ENCODE peak calls at places on chromosomes 12 and 14, in eight cellular contexts. V is RPMI7951; I is lower lobe of right lung; E is heart right ventricle; L is iPS-NIHi11; Q is activated CD4-positive, alpha-beta T cell treated with anti-CD3 and anti-CD28 coated beads, Interleukin-2, amount 50 U/mL, for 4 hours; B is CD4-positive, alpha-beta T cell; U is iris pigment epithelial cell. R is an unnamed sample.

GRCh38 chr14:65259000-65259399 is 153.5 kb upstream of the FUT8 start:
- DNase-seq in L (no peak), V (no peak), E (no peak), U (no peak), Q (no peak), B (no peak), I (no peak), R (no peak)

GRCh38 chr14:34699873-34700621 is 14.3 kb downstream of the CFL2 start:
- DNase-seq in E (no peak), U (peak), I (no peak), V (peak), Q (no peak), B (no peak), L (no peak), R (no peak)

GRCh38 chr12:104573-105081 is 38.1 kb downstream of the IQSEC3 start:
- DNase-seq in V (no peak), L (no peak), E (no peak), Q (no peak), B (no peak), I (no peak), U (no peak), R (no peak)

GRCh38 chr12:124512667-124513296 is 54.6 kb downstream of the NCOR2 start:
- DNase-seq in Q (no peak), I (peak), U (peak), B (no peak), L (peak), E (peak), V (peak), R (peak)

GRCh38 chr14:95133282-95133681 is 24.0 kb downstream of the DICER1 start:
- DNase-seq in U (peak), Q (no peak), E (no peak), L (no peak), I (no peak), V (no peak), B (no peak), R (peak)

GRCh38 chr12:41190360-41190759 is 2.2 kb downstream of the PDZRN4 start:
- DNase-seq in Q (no peak), I (no peak), U (peak), L (peak), V (no peak), E (no peak), B (no peak), R (no peak)

GRCh38 chr14:71698698-71699097 is 233.5 kb upstream of the RGS6 start:
- DNase-seq in V (no peak), L (no peak), E (no peak), B (no peak), U (no peak), Q (no peak), I (no peak), R (no peak)

GRCh38 chr14:100629696-100630095 is 42.5 kb upstream of the BEGAIN start:
- DNase-seq in E (no peak), U (no peak), V (peak), I (no peak), L (no peak), Q (no peak), B (no peak), R (peak)

GRCh38 chr14:28653521-28653920 is 113.1 kb upstream of the FOXG1 start:
- DNase-seq in E (no peak), U (peak), Q (no peak), I (no peak), B (no peak), V (no peak), L (no peak), R (no peak)

GRCh38 chr12:104521731-104522130 is 65.0 kb downstream of the CHST11 start:
- DNase-seq in U (peak), B (no peak), E (no peak), I (no peak), V (peak), L (no peak), Q (no peak), R (no peak)

GRCh38 chr12:25276199-25276937 is 25.6 kb upstream of the KRAS start:
- DNase-seq in E (no peak), U (peak), L (peak), B (peak), I (no peak), V (peak), Q (peak), R (no peak)

GRCh38 chr12:13487326-13487725 is 290.8 kb downstream of the EMP1 start:
- DNase-seq in B (no peak), V (no peak), L (no peak), U (no peak), I (no peak), E (no peak), Q (no peak), R (no peak)

GRCh38 chr12:27779416-27779815 is 617 bp upstream of the KLHL42 start:
- DNase-seq in Q (no peak), B (peak), E (no peak), I (no peak), U (no peak), V (peak), L (peak), R (peak)

GRCh38 chr12:123983822-123984485 is 10.9 kb downstream of the ZNF664 start:
- DNase-seq in I (no peak), U (peak), B (peak), E (no peak), Q (peak), L (peak), V (peak), R (peak)

GRCh38 chr14:91867316-91867988 is at the start of gene TC2N:
- DNase-seq in Q (no peak), V (no peak), L (no peak), B (peak), I (no peak), U (no peak), E (no peak), R (no peak)

GRCh38 chr12:26406813-26407212 is 211.4 kb downstream of the SSPN start:
- DNase-seq in Q (no peak), V (no peak), E (no peak), B (no peak), L (no peak), I (no peak), U (no peak), R (no peak)

GRCh38 chr12:111320233-111321050 is 48.5 kb downstream of the PHETA1 start:
- DNase-seq in V (no peak), B (no peak), Q (no peak), E (no peak), L (no peak), I (no peak), U (no peak), R (no peak)

GRCh38 chr14:104650057-104650980 is 39.1 kb upstream of the INF2 start:
- DNase-seq in L (peak), I (peak), E (peak), U (peak), Q (peak), B (peak), V (peak), R (peak)

GRCh38 chr12:112126000-112126431 is 656 bp downstream of the TRAFD1 start:
- DNase-seq in U (no peak), I (no peak), L (peak), Q (no peak), V (no peak), B (no peak), E (no peak), R (no peak)

GRCh38 chr14:91241848-91242247 is 2.7 kb downstream of the GPR68 start:
- DNase-seq in B (no peak), L (no peak), Q (no peak), E (no peak), V (no peak), U (no peak), I (no peak), R (no peak)

GRCh38 chr12:113891737-113892520 is 74.2 kb downstream of the RBM19 start:
- DNase-seq in E (no peak), L (no peak), Q (no peak), U (no peak), B (no peak), I (no peak), V (peak), R (no peak)